ENCODE peak calls at places on chromosome 14, in four cellular contexts. E, M, B and D are unnamed samples.
A peak's percentile ranks its signal among the peaks of the same experiment; 100 is the strongest.

GRCh38 chr14:24269910-24270536 is 1.4 kb downstream of the RABGGTA start:
- DNase-seq in B (no peak), M (no peak), E (no peak), D (no peak)

GRCh38 chr14:102770910-102771543 is 6.2 kb upstream of the TRAF3 start:
- DNase-seq in M (no peak), B (no peak), E (no peak), D (no peak)

GRCh38 chr14:89856871-89857345 is 97.6 kb downstream of the EFCAB11 start:
- DNase-seq in B (no peak), M (no peak), E (no peak), D (no peak)

GRCh38 chr14:101068958-101069549 is 165.5 kb upstream of the RTL1 start:
- DNase-seq in M (no peak), B (no peak), E (no peak), D (no peak)

GRCh38 chr14:52678591-52678990 is 16.8 kb downstream of the ERO1A start:
- DNase-seq in M (peak; percentile 11), E (peak; percentile 14), B (peak; percentile 39), D (no peak)

GRCh38 chr14:62824086-62824485 is 221.2 kb downstream of the KCNH5 start:
- DNase-seq in M (no peak), E (no peak), B (no peak), D (no peak)

GRCh38 chr14:82445810-82446575 is 912.3 kb upstream of the SEL1L start:
- DNase-seq in M (no peak), B (no peak), E (no peak), D (no peak)

GRCh38 chr14:21933681-21934080 is 260.1 kb upstream of the OR4E1 start:
- DNase-seq in B (no peak), E (no peak), M (no peak), D (no peak)

GRCh38 chr14:103084021-103084919 is at the start of gene LBHD2:
- DNase-seq in M (peak; percentile 43), B (no peak), E (peak; percentile 75), D (peak; percentile 32)

GRCh38 chr14:89277229-89277628 is 139.8 kb downstream of the FOXN3 start:
- DNase-seq in E (no peak), M (no peak), B (no peak), D (no peak)

GRCh38 chr14:75299064-75299463 is 20.4 kb downstream of the FOS start:
- DNase-seq in M (no peak), E (no peak), B (no peak), D (no peak)

GRCh38 chr14:79091381-79091963 is 921.3 kb downstream of the NRXN3 start:
- DNase-seq in B (no peak), E (no peak), M (no peak), D (peak; percentile 16)

GRCh38 chr14:68404652-68405183 is 388.1 kb downstream of the ZFP36L1 start:
- DNase-seq in M (no peak), B (no peak), E (no peak), D (no peak)
- TF ChIP-seq MAX in M (no peak), B (no peak), E (no peak), D (no peak)

GRCh38 chr14:73758392-73759182 is 44.4 kb upstream of the PNMA1 start:
- DNase-seq in E (peak; percentile 86), M (peak; percentile 68), B (peak; percentile 71), D (peak; percentile 89)
- TF ChIP-seq FOXJ3 in E (no peak), M (no peak), B (no peak), D (no peak)

GRCh38 chr14:59251811-59252771 is 63.6 kb downstream of the DAAM1 start:
- DNase-seq in E (no peak), M (no peak), B (no peak), D (no peak)
- TF ChIP-seq MAX in E (no peak), M (no peak), B (no peak), D (no peak)

DNA sequence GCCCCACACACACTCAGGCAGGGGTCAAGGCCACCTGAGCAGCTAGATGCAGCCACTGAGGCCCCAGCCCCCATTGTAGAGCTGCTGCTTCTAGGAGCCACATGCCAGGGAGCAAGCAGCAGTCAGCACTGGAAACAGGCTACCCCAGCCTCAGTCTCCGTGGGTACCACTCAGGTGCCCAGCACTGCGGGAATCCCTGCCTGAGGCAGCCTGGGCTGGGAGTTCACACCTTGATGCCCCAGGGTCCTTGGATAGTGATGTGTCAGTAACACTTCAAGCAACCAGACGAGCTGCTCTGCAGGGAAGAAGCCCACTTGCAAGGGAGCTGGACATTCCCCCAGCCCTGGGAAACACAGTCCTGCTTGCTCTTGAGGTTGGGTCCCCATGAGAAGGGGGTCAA is 90.8 kb downstream of the ZFP36L1 start:
- DNase-seq in B (no peak), E (no peak), M (no peak), D (no peak)
- TF ChIP-seq FOXJ3 in B (no peak), E (no peak), M (no peak), D (no peak)

GRCh38 chr14:92613008-92613658 is 99.6 kb downstream of the RIN3 start:
- DNase-seq in B (peak; percentile 20), E (peak; percentile 59), M (peak; percentile 54), D (peak; percentile 89)
- TF ChIP-seq MAX in B (no peak), E (no peak), M (no peak), D (no peak)